ENCODE peak calls at places on chromosomes 6 and 20, in seven cellular contexts. B is KG1; K is Calu3; X is CD4-positive, alpha-beta T cell; D is stimulated activated CD4-positive, alpha-beta T cell treated with anti-CD3 and anti-CD28 coated beads, TNF-alpha, amount 100 ng/mL, for 1 hour; Z is body of pancreas; Y is T-helper 17 cell. H is an unnamed sample.
A peak's percentile ranks its signal among the peaks of the same experiment; 100 is the strongest.

GRCh38 chr6:24566020-24566752 is 71.4 kb downstream of the ALDH5A1 start:
- DNase-seq in B (no peak), K (no peak), X (no peak), D (no peak), Z (no peak), Y (no peak), H (no peak)

GRCh38 chr6:75524322-75524972 is 30.8 kb upstream of the FILIP1 start:
- DNase-seq in B (no peak), K (peak; percentile 71), X (no peak), D (no peak), Z (peak; percentile 6), Y (no peak), H (peak; percentile 75)

GRCh38 chr6:30826961-30827342 is 57.4 kb upstream of the DDR1 start:
- DNase-seq in B (no peak), K (peak; percentile 67), X (no peak), D (no peak), Z (no peak), Y (no peak), H (peak; percentile 31)

GRCh38 chr20:22757424-22758189 is 173.2 kb upstream of the FOXA2 start:
- DNase-seq in B (no peak), K (no peak), X (no peak), D (no peak), Z (no peak), Y (no peak), H (no peak)

GRCh38 chr6:63058601-63059000 is 152.7 kb upstream of the FKBP1C start:
- DNase-seq in B (no peak), K (no peak), X (no peak), D (no peak), Z (no peak), Y (no peak), H (no peak)

GRCh38 chr6:159974932-159975331 is 6.0 kb downstream of the IGF2R start:
- DNase-seq in B (no peak), K (no peak), X (no peak), D (no peak), Z (no peak), Y (no peak), H (no peak)

GRCh38 chr20:4012631-4013030 is 2.7 kb downstream of the RNF24 start:
- DNase-seq in B (no peak), K (no peak), X (no peak), D (no peak), Z (no peak), Y (no peak), H (no peak)

GRCh38 chr6:30493643-30494250 is 4.4 kb downstream of the HLA-E start:
- DNase-seq in B (no peak), K (no peak), X (no peak), D (no peak), Z (no peak), Y (peak; percentile 39), H (no peak)

GRCh38 chr20:8331740-8332412 is 199.8 kb downstream of the PLCB1 start:
- DNase-seq in B (no peak), K (no peak), X (no peak), D (no peak), Z (peak; percentile 49), Y (no peak), H (no peak)

GRCh38 chr6:167405778-167406532 is 81.1 kb downstream of the TTLL2 start:
- DNase-seq in B (no peak), K (no peak), X (no peak), D (no peak), Z (no peak), Y (no peak), H (no peak)

GRCh38 chr20:17442588-17442987 is 88.6 kb downstream of the BFSP1 start:
- DNase-seq in B (no peak), K (no peak), X (no peak), D (no peak), Z (no peak), Y (no peak), H (no peak)

GRCh38 chr6:116465246-116465645 is 4.1 kb downstream of the CALHM6 start:
- DNase-seq in B (peak; percentile 49), K (no peak), X (no peak), D (no peak), Z (peak; percentile 52), Y (no peak), H (no peak)

GRCh38 chr6:7267071-7267470 is 45.9 kb downstream of the SSR1 start:
- DNase-seq in B (no peak), K (no peak), X (no peak), D (no peak), Z (no peak), Y (no peak), H (no peak)

GRCh38 chr20:25079171-25079570 is 2.8 kb downstream of the VSX1 start:
- DNase-seq in B (no peak), K (no peak), X (no peak), D (no peak), Z (no peak), Y (no peak), H (no peak)

GRCh38 chr6:34093854-34094430 is 51.9 kb downstream of the GRM4 start:
- DNase-seq in B (no peak), K (no peak), X (no peak), D (no peak), Z (no peak), Y (no peak), H (no peak)

GRCh38 chr20:21684671-21685070 is 20.8 kb upstream of the PAX1 start:
- DNase-seq in B (no peak), K (no peak), X (no peak), D (no peak), Z (no peak), Y (no peak), H (no peak)

GRCh38 chr6:159899994-159900745 is 9.4 kb downstream of the MAS1 start:
- DNase-seq in B (no peak), K (peak; percentile 13), X (no peak), D (no peak), Z (no peak), Y (no peak), H (peak; percentile 34)

GRCh38 chr6:2381872-2382661 is 136.7 kb upstream of the GMDS start:
- DNase-seq in B (no peak), K (no peak), X (no peak), D (no peak), Z (peak; percentile 7), Y (no peak), H (no peak)

GRCh38 chr6:118621799-118622470 is 29.5 kb downstream of the CEP85L start:
- DNase-seq in B (no peak), K (no peak), X (no peak), D (no peak), Z (no peak), Y (no peak), H (no peak)

GRCh38 chr20:62805365-62805710 is 703 bp downstream of the OGFR start:
- DNase-seq in B (no peak), K (peak; percentile 61), X (no peak), D (no peak), Z (peak; percentile 45), Y (no peak), H (peak; percentile 16)

GRCh38 chr6:33990061-33990541 is 155.8 kb downstream of the GRM4 start:
- DNase-seq in B (no peak), K (no peak), X (no peak), D (no peak), Z (no peak), Y (no peak), H (no peak)

GRCh38 chr6:169787797-169788196 is 36.4 kb downstream of the ERMARD start:
- DNase-seq in B (no peak), K (no peak), X (no peak), D (no peak), Z (no peak), Y (no peak), H (no peak)

GRCh38 chr20:31713312-31714049 is 9.2 kb downstream of the BCL2L1 start:
- DNase-seq in B (no peak), K (peak; percentile 69), X (no peak), D (no peak), Z (peak; percentile 69), Y (no peak), H (peak; percentile 82)

GRCh38 chr6:97316982-97317381 is 34.0 kb upstream of the MMS22L start:
- DNase-seq in B (no peak), K (no peak), X (no peak), D (no peak), Z (no peak), Y (no peak), H (no peak)

GRCh38 chr6:20952605-20953004 is 418.3 kb downstream of the CDKAL1 start:
- DNase-seq in B (no peak), K (no peak), X (no peak), D (no peak), Z (no peak), Y (no peak), H (no peak)

GRCh38 chr20:39850236-39850635 is 838.8 kb downstream of the MAFB start:
- DNase-seq in B (no peak), K (no peak), X (no peak), D (no peak), Z (no peak), Y (no peak), H (no peak)

GRCh38 chr6:20564269-20564668 is 30.0 kb downstream of the CDKAL1 start:
- DNase-seq in B (peak; percentile 23), K (no peak), X (no peak), D (no peak), Z (no peak), Y (no peak), H (peak; percentile 37)

GRCh38 chr6:166862287-166862977 is 93.9 kb downstream of the RNASET2 start:
- DNase-seq in B (no peak), K (peak; percentile 39), X (peak; percentile 33), D (no peak), Z (no peak), Y (peak; percentile 20), H (no peak)

GRCh38 chr20:11766961-11767360 is 150.7 kb upstream of the BTBD3 start:
- DNase-seq in B (no peak), K (no peak), X (no peak), D (no peak), Z (no peak), Y (no peak), H (no peak)

GRCh38 chr6:112251170-112251945 is 3.0 kb downstream of the LAMA4 start:
- DNase-seq in B (no peak), K (peak; percentile 40), X (no peak), D (no peak), Z (peak; percentile 31), Y (no peak), H (peak; percentile 28)

GRCh38 chr6:77926198-77926752 is 273.4 kb downstream of the MEI4 start:
- DNase-seq in B (peak; percentile 1), K (no peak), X (no peak), D (no peak), Z (no peak), Y (no peak), H (peak; percentile 3)

GRCh38 chr6:7661364-7661763 is 64.5 kb upstream of the BMP6 start:
- DNase-seq in B (no peak), K (no peak), X (no peak), D (no peak), Z (no peak), Y (no peak), H (no peak)

GRCh38 chr6:147222160-147222838 is 18.1 kb downstream of the STXBP5 start:
- DNase-seq in B (no peak), K (no peak), X (no peak), D (no peak), Z (no peak), Y (no peak), H (no peak)

GRCh38 chr20:19095762-19096161 is 116.7 kb upstream of the SLC24A3 start:
- DNase-seq in B (no peak), K (no peak), X (no peak), D (no peak), Z (no peak), Y (no peak), H (no peak)

GRCh38 chr6:38262609-38263008 is 377.1 kb downstream of the BTBD9 start:
- DNase-seq in B (no peak), K (no peak), X (no peak), D (no peak), Z (no peak), Y (no peak), H (no peak)

GRCh38 chr20:8390500-8390899 is 258.4 kb downstream of the PLCB1 start:
- DNase-seq in B (no peak), K (no peak), X (no peak), D (no peak), Z (no peak), Y (no peak), H (no peak)